ENCODE peak calls at places on chromosomes 16 and 17, in six cellular contexts. One of them, this sample, is unnamed.

GRCh38 chr16:31439519-31439918 is 3.1 kb downstream of the ZNF843 start:
- DNase-seq in AG04450: no peak
- DNase-seq in PC-3: no peak
- DNase-seq in heart right ventricle: no peak
- DNase-seq in testis: no peak
- DNase-seq in MM.1S: no peak
- DNase-seq in this sample: no peak

GRCh38 chr17:53996131-53996530 is 173.4 kb downstream of the KIF2B start:
- DNase-seq in AG04450: no peak
- DNase-seq in PC-3: no peak
- DNase-seq in heart right ventricle: no peak
- DNase-seq in testis: no peak
- DNase-seq in MM.1S: no peak
- DNase-seq in this sample: no peak

GRCh38 chr17:6072157-6072556 is 2.0 kb downstream of the WSCD1 start:
- DNase-seq in AG04450: no peak
- DNase-seq in PC-3: peak; percentile 64
- DNase-seq in heart right ventricle: no peak
- DNase-seq in testis: no peak
- DNase-seq in MM.1S: no peak
- DNase-seq in this sample: no peak

GRCh38 chr17:16994626-16995025 is 22.7 kb upstream of the TNFRSF13B start:
- DNase-seq in AG04450: no peak
- DNase-seq in PC-3: no peak
- DNase-seq in heart right ventricle: no peak
- DNase-seq in testis: no peak
- DNase-seq in MM.1S: no peak
- DNase-seq in this sample: no peak

GRCh38 chr17:36992701-36993100 is 43.9 kb downstream of the AATF start:
- DNase-seq in AG04450: no peak
- DNase-seq in PC-3: no peak
- DNase-seq in heart right ventricle: no peak
- DNase-seq in testis: no peak
- DNase-seq in MM.1S: no peak
- DNase-seq in this sample: no peak

GRCh38 chr16:14303182-14303618 is 232.1 kb downstream of the MRTFB start:
- DNase-seq in AG04450: no peak
- DNase-seq in PC-3: no peak
- DNase-seq in heart right ventricle: no peak
- DNase-seq in testis: no peak
- DNase-seq in MM.1S: no peak
- DNase-seq in this sample: no peak

GRCh38 chr17:80449930-80450576 is 26.4 kb downstream of the NPTX1 start:
- DNase-seq in AG04450: peak; percentile 36
- DNase-seq in PC-3: no peak
- DNase-seq in heart right ventricle: no peak
- DNase-seq in testis: no peak
- DNase-seq in MM.1S: no peak
- DNase-seq in this sample: no peak

GRCh38 chr17:71709974-71710373 is 410.8 kb upstream of the SOX9 start:
- DNase-seq in AG04450: no peak
- DNase-seq in PC-3: no peak
- DNase-seq in heart right ventricle: no peak
- DNase-seq in testis: no peak
- DNase-seq in MM.1S: no peak
- DNase-seq in this sample: no peak

GRCh38 chr17:3773511-3773910 is 27.5 kb downstream of the ITGAE start:
- DNase-seq in AG04450: peak; percentile 34
- DNase-seq in PC-3: peak; percentile 54
- DNase-seq in heart right ventricle: no peak
- DNase-seq in testis: no peak
- DNase-seq in MM.1S: no peak
- DNase-seq in this sample: no peak

DNA sequence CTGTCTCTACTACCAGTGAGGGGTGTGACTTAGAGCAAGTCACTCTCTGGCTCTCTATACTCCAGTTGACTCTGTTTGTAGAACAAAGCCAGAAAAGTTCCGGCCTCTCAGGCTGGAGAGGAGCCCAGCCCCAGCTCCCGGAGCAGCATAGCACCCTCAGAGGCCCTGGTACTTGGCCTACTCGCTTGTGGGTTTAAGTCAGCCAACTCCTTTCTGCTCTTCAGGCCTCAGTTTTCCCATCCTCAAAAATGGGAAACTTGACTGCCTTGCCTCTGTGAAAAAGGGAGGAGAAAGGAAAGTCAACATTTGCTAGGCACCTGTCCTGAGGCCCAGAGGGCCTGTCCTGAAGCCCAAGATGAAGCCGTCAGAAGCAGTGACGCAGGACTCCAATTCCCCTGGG is 1.1 kb downstream of the CHST6 start:
- DNase-seq in AG04450: no peak
- DNase-seq in PC-3: no peak
- DNase-seq in heart right ventricle: no peak
- DNase-seq in testis: no peak
- DNase-seq in MM.1S: no peak
- DNase-seq in this sample: no peak
- H3K4me3 ChIP-seq in AG04450: no peak overlapping the region
- H3K4me3 ChIP-seq in PC-3: no peak overlapping the region
- H3K4me3 ChIP-seq in heart right ventricle: no peak overlapping the region
- H3K4me3 ChIP-seq in testis: peak overlapping the region; percentile 30
- H3K4me3 ChIP-seq in MM.1S: no peak overlapping the region
- H3K4me3 ChIP-seq in this sample: no peak overlapping the region

GRCh38 chr17:57132663-57133062 is 47.6 kb downstream of the AKAP1 start:
- DNase-seq in AG04450: no peak
- DNase-seq in PC-3: no peak
- DNase-seq in heart right ventricle: no peak
- DNase-seq in testis: no peak
- DNase-seq in MM.1S: no peak
- DNase-seq in this sample: no peak
- H3K27ac ChIP-seq in AG04450: no peak overlapping the region
- H3K27ac ChIP-seq in PC-3: no peak overlapping the region
- H3K27ac ChIP-seq in heart right ventricle: no peak overlapping the region
- H3K27ac ChIP-seq in testis: no peak overlapping the region
- H3K27ac ChIP-seq in MM.1S: no peak overlapping the region
- H3K27ac ChIP-seq in this sample: no peak overlapping the region

DNA sequence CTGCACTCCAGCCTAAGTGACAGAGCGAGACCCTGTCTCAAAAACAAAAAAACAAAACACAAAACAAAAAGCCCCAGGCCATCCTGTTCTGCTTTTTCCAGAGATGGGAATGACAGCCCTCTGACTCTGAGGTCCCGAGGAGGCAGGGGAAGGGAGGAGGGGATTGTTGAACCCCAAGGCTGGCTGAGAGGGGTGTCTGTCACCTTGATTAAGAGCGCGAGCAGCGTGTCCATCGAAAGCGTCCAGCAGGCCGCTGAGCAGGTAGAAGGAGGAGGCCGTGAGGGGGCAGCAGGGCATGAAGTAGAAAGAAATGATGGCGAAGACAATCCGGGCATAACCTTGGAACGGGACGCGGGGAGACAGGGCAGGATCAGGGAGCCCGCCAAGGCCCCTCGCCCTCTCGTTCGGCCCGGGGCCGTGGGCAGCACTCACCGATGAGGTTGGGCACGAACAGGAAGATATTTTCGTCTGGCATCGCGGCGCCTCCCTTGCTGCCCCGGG is 593 bp downstream of the CDIPT start:
- DNase-seq in AG04450: no peak
- DNase-seq in PC-3: peak; percentile 5
- DNase-seq in heart right ventricle: no peak
- DNase-seq in testis: peak; percentile 76
- DNase-seq in MM.1S: peak; percentile 11
- DNase-seq in this sample: no peak
- TF ChIP-seq CTCF in AG04450: peak; percentile 21
- TF ChIP-seq CTCF in PC-3: no peak
- TF ChIP-seq CTCF in heart right ventricle: no peak
- TF ChIP-seq CTCF in testis: peak; percentile 27
- TF ChIP-seq CTCF in MM.1S: no peak
- TF ChIP-seq CTCF in this sample: no peak

DNA sequence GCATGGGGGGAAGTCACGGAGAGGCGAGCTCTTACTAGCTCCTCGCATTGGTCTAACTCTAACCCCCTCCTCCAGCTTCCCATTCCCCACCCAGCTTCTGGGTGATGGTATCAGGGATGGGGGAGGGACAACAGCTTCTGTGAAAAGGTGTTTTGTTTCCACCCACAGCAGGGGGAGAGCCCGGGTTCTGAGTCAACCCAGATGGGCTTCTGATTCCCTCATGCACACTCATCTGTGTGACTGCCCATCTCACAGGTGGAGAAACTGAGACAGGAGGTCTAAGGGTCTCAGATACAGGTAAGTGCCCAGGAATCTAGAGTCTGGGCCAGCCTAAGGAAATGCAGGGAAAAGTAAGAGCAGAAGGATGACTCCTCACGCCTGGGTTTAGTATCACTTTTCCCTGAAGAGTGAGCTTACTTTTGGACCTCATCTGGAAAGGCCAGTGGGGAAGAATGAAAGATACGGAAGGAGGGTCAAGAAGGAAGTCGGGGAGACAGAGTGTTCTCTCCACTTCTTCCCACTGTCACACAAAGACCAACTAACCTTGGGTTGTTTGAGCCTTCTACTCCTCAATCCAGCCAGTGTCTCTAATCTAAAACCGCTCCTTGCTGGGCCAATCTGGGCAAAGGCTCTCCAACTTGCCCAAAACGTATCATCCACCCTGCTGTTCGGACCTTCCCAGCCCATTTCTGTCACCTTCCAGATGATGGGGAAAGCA is 3.1 kb upstream of the TLCD2 start:
- DNase-seq in AG04450: no peak
- DNase-seq in PC-3: no peak
- DNase-seq in heart right ventricle: no peak
- DNase-seq in testis: no peak
- DNase-seq in MM.1S: no peak
- DNase-seq in this sample: no peak
- H3K4me3 ChIP-seq in AG04450: peak overlapping the region; percentile 92
- H3K4me3 ChIP-seq in PC-3: peak overlapping the region; percentile 81
- H3K4me3 ChIP-seq in heart right ventricle: peak overlapping the region; percentile 23
- H3K4me3 ChIP-seq in testis: peak overlapping the region; percentile 99
- H3K4me3 ChIP-seq in MM.1S: no peak overlapping the region
- H3K4me3 ChIP-seq in this sample: no peak overlapping the region

GRCh38 chr17:19713901-19714361 is 2.5 kb downstream of the SLC47A2 start:
- DNase-seq in AG04450: no peak
- DNase-seq in PC-3: no peak
- DNase-seq in heart right ventricle: no peak
- DNase-seq in testis: no peak
- DNase-seq in MM.1S: no peak
- DNase-seq in this sample: no peak

GRCh38 chr17:19713462-19713861 is 2.9 kb downstream of the SLC47A2 start:
- DNase-seq in AG04450: no peak
- DNase-seq in PC-3: peak; percentile 16
- DNase-seq in heart right ventricle: no peak
- DNase-seq in testis: no peak
- DNase-seq in MM.1S: no peak
- DNase-seq in this sample: no peak

GRCh38 chr17:19714542-19715411 is 1.6 kb downstream of the SLC47A2 start:
- DNase-seq in AG04450: no peak
- DNase-seq in PC-3: no peak
- DNase-seq in heart right ventricle: no peak
- DNase-seq in testis: no peak
- DNase-seq in MM.1S: no peak
- DNase-seq in this sample: no peak

GRCh38 chr17:19709841-19710240 is 6.5 kb downstream of the SLC47A2 start:
- DNase-seq in AG04450: no peak
- DNase-seq in PC-3: no peak
- DNase-seq in heart right ventricle: no peak
- DNase-seq in testis: peak; percentile 2
- DNase-seq in MM.1S: no peak
- DNase-seq in this sample: no peak

GRCh38 chr17:19712436-19713004 is 3.9 kb downstream of the SLC47A2 start:
- DNase-seq in AG04450: no peak
- DNase-seq in PC-3: no peak
- DNase-seq in heart right ventricle: no peak
- DNase-seq in testis: no peak
- DNase-seq in MM.1S: no peak
- DNase-seq in this sample: no peak
- H3K27ac ChIP-seq in AG04450: no peak overlapping the region
- H3K27ac ChIP-seq in PC-3: no peak overlapping the region
- H3K27ac ChIP-seq in heart right ventricle: no peak overlapping the region
- H3K27ac ChIP-seq in testis: no peak overlapping the region
- H3K27ac ChIP-seq in MM.1S: no peak overlapping the region
- H3K27ac ChIP-seq in this sample: no peak overlapping the region

DNA sequence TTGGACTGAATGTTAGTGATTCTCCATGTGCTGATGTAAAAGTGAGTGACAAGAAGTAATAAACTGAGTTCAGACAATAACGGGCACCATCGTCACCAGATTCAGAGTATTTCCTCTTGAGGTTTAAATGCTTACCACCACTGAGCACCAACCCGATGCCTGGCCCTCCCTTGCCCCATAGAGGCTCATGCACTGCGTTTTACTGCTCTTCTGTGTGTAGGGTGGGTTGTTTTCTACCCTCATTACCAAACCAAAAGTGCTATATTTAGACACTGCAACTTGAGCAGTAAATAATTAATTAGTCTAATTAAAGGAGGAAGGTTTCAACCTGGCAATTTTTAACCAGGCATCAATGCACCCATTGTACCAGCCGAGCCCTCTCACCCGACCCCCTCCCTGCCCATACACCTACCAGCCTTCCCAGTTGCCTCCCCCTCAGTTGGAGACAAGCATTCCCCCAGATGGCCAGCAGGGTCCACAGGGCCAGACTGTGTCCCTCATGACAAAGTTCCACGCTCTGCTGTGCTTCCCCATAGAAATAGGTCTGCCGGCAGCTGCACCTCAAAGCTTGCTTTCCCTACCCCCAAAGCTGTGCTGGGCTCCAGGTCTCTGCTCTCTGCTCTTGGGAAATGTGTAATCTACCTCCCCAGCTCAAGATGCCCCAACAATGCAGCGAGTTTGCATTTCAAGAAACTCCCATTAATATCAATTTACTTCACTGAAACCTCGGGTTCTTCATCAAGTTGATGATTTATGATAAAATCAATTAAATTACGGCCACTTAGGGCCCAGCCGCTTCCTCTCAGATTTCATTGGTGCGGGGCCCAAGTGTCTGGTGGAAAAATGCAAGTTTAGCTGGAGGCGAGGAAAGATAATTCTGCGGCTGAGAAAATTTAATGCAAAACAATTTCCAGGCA is 16.0 kb downstream of the HOXB4 start:
- DNase-seq in AG04450: no peak
- DNase-seq in PC-3: peak; percentile 15
- DNase-seq in heart right ventricle: no peak
- DNase-seq in testis: no peak
- DNase-seq in MM.1S: no peak
- DNase-seq in this sample: no peak
- TF ChIP-seq CTCF in AG04450: peak; percentile 60
- TF ChIP-seq CTCF in PC-3: peak; percentile 40
- TF ChIP-seq CTCF in heart right ventricle: no peak
- TF ChIP-seq CTCF in testis: no peak
- TF ChIP-seq CTCF in MM.1S: peak; percentile 11
- TF ChIP-seq CTCF in this sample: no peak

GRCh38 chr17:82338858-82339633 is 5.5 kb upstream of the SECTM1 start:
- DNase-seq in AG04450: peak; percentile 30
- DNase-seq in PC-3: peak; percentile 89
- DNase-seq in heart right ventricle: no peak
- DNase-seq in testis: peak; percentile 47
- DNase-seq in MM.1S: no peak
- DNase-seq in this sample: no peak
- H3K4me3 ChIP-seq in AG04450: no peak overlapping the region
- H3K4me3 ChIP-seq in PC-3: peak overlapping the region; percentile 54
- H3K4me3 ChIP-seq in heart right ventricle: no peak overlapping the region
- H3K4me3 ChIP-seq in testis: no peak overlapping the region
- H3K4me3 ChIP-seq in MM.1S: no peak overlapping the region
- H3K4me3 ChIP-seq in this sample: no peak overlapping the region